ENCODE peak calls at places on chromosomes 3 and 15, in eight cellular contexts. H, O, P, C, D, N, J and B are unnamed samples.

GRCh38 chr3:76789262-76789661 is 250.6 kb upstream of the ROBO2 start:
- DNase-seq in H (no peak), O (no peak), P (no peak), C (no peak), D (no peak), N (no peak), J (no peak), B (no peak)

GRCh38 chr3:143269741-143270140 is 150.2 kb downstream of the CHST2 start:
- DNase-seq in H (no peak), O (no peak), P (no peak), C (no peak), D (no peak), N (no peak), J (no peak), B (no peak)

GRCh38 chr15:71812966-71813722 is 2.8 kb downstream of the NR2E3 start:
- DNase-seq in H (no peak), O (no peak), P (no peak), C (no peak), D (no peak), N (no peak), J (no peak), B (no peak)

GRCh38 chr15:45320581-45320980 is 57.8 kb downstream of the GATM start:
- DNase-seq in H (no peak), O (no peak), P (no peak), C (no peak), D (no peak), N (peak), J (no peak), B (no peak)

GRCh38 chr3:114351822-114352145 is 58.0 kb downstream of the TIGIT start:
- DNase-seq in H (no peak), O (no peak), P (no peak), C (no peak), D (no peak), N (no peak), J (no peak), B (no peak)

GRCh38 chr15:59492389-59493377 is 54.7 kb downstream of the FAM81A start:
- DNase-seq in H (peak), O (peak), P (peak), C (peak), D (peak), N (peak), J (peak), B (peak)

GRCh38 chr3:102089904-102090492 is 240.7 kb downstream of the NFKBIZ start:
- DNase-seq in H (no peak), O (peak), P (peak), C (peak), D (no peak), N (peak), J (no peak), B (no peak)

GRCh38 chr15:42344763-42345162 is 14.5 kb upstream of the CAPN3 start:
- DNase-seq in H (no peak), O (peak), P (peak), C (no peak), D (no peak), N (peak), J (no peak), B (no peak)

GRCh38 chr3:160184655-160185054 is 40.6 kb upstream of the C3orf80 start:
- DNase-seq in H (no peak), O (peak), P (peak), C (no peak), D (no peak), N (peak), J (no peak), B (no peak)

GRCh38 chr15:66080791-66081475 is 172.6 kb downstream of the MEGF11 start:
- DNase-seq in H (no peak), O (peak), P (peak), C (peak), D (peak), N (peak), J (no peak), B (peak)

GRCh38 chr3:70108072-70108471 is 108.5 kb downstream of the SAMMSON start:
- DNase-seq in H (no peak), O (peak), P (no peak), C (peak), D (no peak), N (peak), J (no peak), B (peak)

GRCh38 chr3:183688869-183689268 is 8.7 kb upstream of the YEATS2 start:
- DNase-seq in H (no peak), O (peak), P (no peak), C (no peak), D (no peak), N (peak), J (no peak), B (no peak)

GRCh38 chr3:17057316-17057715 is 172.6 kb downstream of the PLCL2 start:
- DNase-seq in H (no peak), O (peak), P (peak), C (no peak), D (no peak), N (peak), J (no peak), B (no peak)

GRCh38 chr3:122305818-122306621 is 19.0 kb upstream of the CSTA start:
- DNase-seq in H (no peak), O (no peak), P (peak), C (peak), D (no peak), N (peak), J (no peak), B (no peak)
- TF ChIP-seq CTCF in H (no peak), O (no peak), P (no peak), C (no peak), D (no peak), N (peak), J (no peak), B (no peak)

GRCh38 chr3:115913069-115913686 is 289.9 kb downstream of the GAP43 start:
- DNase-seq in H (no peak), O (peak), P (no peak), C (no peak), D (no peak), N (peak), J (no peak), B (no peak)
- TF ChIP-seq CTCF in H (peak), O (peak), P (peak), C (peak), D (no peak), N (peak), J (no peak), B (peak)

DNA sequence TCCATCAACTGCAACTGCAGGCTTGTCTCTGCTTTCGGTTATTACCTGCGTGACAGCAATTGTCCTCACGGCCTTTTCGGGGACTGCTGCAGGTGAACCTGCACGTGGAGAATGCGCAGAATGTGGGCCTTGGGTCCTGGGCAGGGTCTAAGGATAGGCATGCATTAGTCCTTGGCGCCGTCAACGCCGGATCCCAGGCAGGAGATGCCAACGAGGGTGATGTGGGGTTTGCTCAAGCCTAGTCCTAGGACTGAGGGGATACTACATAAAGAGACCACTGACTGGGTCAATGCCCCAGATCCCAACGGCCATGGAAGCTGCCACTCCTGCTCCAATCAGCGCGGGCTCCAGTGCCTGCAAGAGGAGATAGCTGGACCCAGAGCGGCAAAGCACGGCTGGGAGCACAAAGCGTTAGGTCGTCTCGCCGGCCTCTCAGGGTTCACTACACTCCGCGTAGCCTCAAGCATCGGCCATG is 448 bp upstream of the RBM15B start:
- DNase-seq in H (no peak), O (no peak), P (no peak), C (peak), D (no peak), N (no peak), J (no peak), B (no peak)
- TF ChIP-seq CTCF in H (no peak), O (no peak), P (peak), C (peak), D (peak), N (no peak), J (no peak), B (peak)

DNA sequence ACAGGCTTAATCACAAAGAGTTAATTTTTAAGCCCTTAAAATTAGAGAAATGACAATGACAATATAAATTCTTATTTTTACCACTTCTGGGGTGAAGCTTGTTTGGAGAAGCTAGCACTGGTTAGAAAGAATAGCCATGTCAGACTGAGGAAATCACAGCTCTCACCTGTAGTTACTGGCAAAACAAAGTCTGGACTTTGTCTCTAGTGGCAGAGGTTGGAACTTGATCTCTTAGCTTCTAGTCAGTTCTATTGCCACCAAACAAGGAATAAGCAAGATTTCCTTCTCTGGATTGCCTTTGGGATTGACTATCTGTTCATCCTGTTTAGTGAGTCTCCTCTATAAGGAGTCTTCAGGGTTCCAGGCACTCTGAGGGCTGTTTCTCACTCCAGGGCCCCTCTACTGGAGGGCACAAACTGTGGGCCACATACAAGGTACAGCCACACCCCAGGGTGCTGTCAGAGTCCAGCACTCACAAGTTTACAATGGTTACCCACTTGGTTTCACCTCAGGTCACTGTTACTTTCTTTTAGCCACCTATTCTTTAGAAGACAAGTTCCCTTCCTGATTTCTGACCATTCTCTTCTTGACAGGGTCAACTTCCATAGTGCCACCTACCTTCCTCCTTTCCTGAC is 426.6 kb upstream of the THBS1 start:
- DNase-seq in H (no peak), O (no peak), P (no peak), C (no peak), D (no peak), N (no peak), J (no peak), B (no peak)
- TF ChIP-seq CTCF in H (no peak), O (peak), P (peak), C (peak), D (peak), N (peak), J (no peak), B (peak)

GRCh38 chr3:15467227-15468181 is 40.1 kb downstream of the EAF1 start:
- DNase-seq in H (peak), O (no peak), P (no peak), C (no peak), D (no peak), N (no peak), J (no peak), B (no peak)

GRCh38 chr3:15462451-15462850 is 35.1 kb downstream of the EAF1 start:
- DNase-seq in H (no peak), O (no peak), P (no peak), C (no peak), D (no peak), N (no peak), J (no peak), B (no peak)

GRCh38 chr3:15470804-15471203 is 43.4 kb downstream of the EAF1 start:
- DNase-seq in H (no peak), O (no peak), P (no peak), C (no peak), D (no peak), N (no peak), J (no peak), B (no peak)

GRCh38 chr3:15470261-15470660 is 42.9 kb downstream of the EAF1 start:
- DNase-seq in H (no peak), O (no peak), P (no peak), C (no peak), D (no peak), N (no peak), J (no peak), B (no peak)

GRCh38 chr3:15465876-15466585 is 38.6 kb downstream of the EAF1 start:
- DNase-seq in H (no peak), O (no peak), P (no peak), C (no peak), D (no peak), N (no peak), J (no peak), B (no peak)
- TF ChIP-seq CTCF in H (no peak), O (no peak), P (no peak), C (no peak), D (no peak), N (no peak), J (no peak), B (no peak)

DNA sequence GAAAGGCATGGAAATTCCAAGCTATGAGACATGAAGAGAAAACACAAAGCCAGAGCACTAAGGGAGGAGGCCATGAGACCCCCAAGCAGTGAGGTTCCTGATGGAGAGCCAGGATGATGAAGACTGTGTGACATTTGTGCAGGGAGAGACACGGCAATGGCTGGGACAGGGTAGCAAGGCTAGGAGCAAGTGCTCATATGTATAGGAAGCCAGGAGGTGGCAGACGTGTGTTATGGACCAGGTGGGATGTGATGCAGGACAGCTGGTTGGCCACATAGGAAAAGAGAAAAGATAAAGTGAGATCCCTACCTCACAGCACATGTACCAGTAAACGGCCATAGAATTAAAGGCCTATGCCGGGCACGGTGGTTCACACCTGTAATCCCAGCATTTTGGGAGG is 112.7 kb downstream of the APBA2 start:
- DNase-seq in H (no peak), O (no peak), P (no peak), C (no peak), D (no peak), N (no peak), J (no peak), B (no peak)
- TF ChIP-seq CTCF in H (no peak), O (no peak), P (no peak), C (no peak), D (no peak), N (no peak), J (no peak), B (no peak)